ENCODE peak calls at places on chromosome 2, in four cellular contexts. O is K562, S is WTC11, R is HepG2. I is an unnamed sample.

GRCh38 chr2:35298493-35298892 is 1057.1 kb upstream of the CRIM1 start:
- DNase-seq in O (no peak), S (no peak), R (no peak), I (no peak)

GRCh38 chr2:16130541-16130880 is 190.2 kb downstream of the MYCN start:
- DNase-seq in O (no peak), S (no peak), R (no peak), I (no peak)

GRCh38 chr2:146041291-146041868 is 1521.5 kb upstream of the ZEB2 start:
- DNase-seq in O (no peak), S (no peak), R (no peak), I (peak)

GRCh38 chr2:184596819-184597411 is 1.4 kb upstream of the ZNF804A start:
- DNase-seq in O (no peak), S (no peak), R (peak), I (no peak)

GRCh38 chr2:25939257-25939668 is 43.0 kb downstream of the KIF3C start:
- DNase-seq in O (peak), S (no peak), R (no peak), I (no peak)

GRCh38 chr2:42012651-42013050 is 35.2 kb upstream of the PKDCC start:
- DNase-seq in O (no peak), S (no peak), R (no peak), I (no peak)

GRCh38 chr2:224892574-224893204 is 149.6 kb downstream of the DOCK10 start:
- DNase-seq in O (no peak), S (peak), R (no peak), I (no peak)

GRCh38 chr2:66440692-66441091 is 5.8 kb downstream of the MEIS1 start:
- DNase-seq in O (no peak), S (no peak), R (no peak), I (no peak)

GRCh38 chr2:105886029-105886454 is 141.3 kb downstream of the NCK2 start:
- DNase-seq in O (no peak), S (no peak), R (no peak), I (no peak)

GRCh38 chr2:241851325-241852115 is 7.2 kb downstream of the PDCD1 start:
- DNase-seq in O (no peak), S (no peak), R (no peak), I (no peak)

GRCh38 chr2:233083782-233084181 is 23.6 kb downstream of the INPP5D start:
- DNase-seq in O (no peak), S (no peak), R (no peak), I (no peak)

GRCh38 chr2:9764153-9764778 is 79.0 kb upstream of the TAF1B start:
- DNase-seq in O (no peak), S (no peak), R (no peak), I (no peak)

GRCh38 chr2:24189551-24189950 is 14.7 kb downstream of the FAM228A start:
- DNase-seq in O (no peak), S (no peak), R (no peak), I (no peak)

GRCh38 chr2:74850816-74851566 is 17.1 kb downstream of the HK2 start:
- DNase-seq in O (no peak), S (no peak), R (no peak), I (no peak)

GRCh38 chr2:111126581-111126980 is 5.9 kb downstream of the BCL2L11 start:
- DNase-seq in O (no peak), S (no peak), R (no peak), I (no peak)

GRCh38 chr2:22536131-22536530 is 848.8 kb upstream of the KLHL29 start:
- DNase-seq in O (no peak), S (no peak), R (no peak), I (no peak)

GRCh38 chr2:219782999-219783398 is 155.6 kb downstream of the SLC4A3 start:
- DNase-seq in O (no peak), S (no peak), R (no peak), I (no peak)

GRCh38 chr2:142557391-142557790 is 320.1 kb upstream of the KYNU start:
- DNase-seq in O (no peak), S (no peak), R (no peak), I (no peak)

GRCh38 chr2:235543126-235543750 is 49.4 kb downstream of the AGAP1 start:
- DNase-seq in O (no peak), S (peak), R (no peak), I (no peak)

GRCh38 chr2:240203031-240203841 is 62.8 kb upstream of the OTOS start:
- DNase-seq in O (no peak), S (no peak), R (no peak), I (no peak)

GRCh38 chr2:48423376-48423775 is 106.6 kb upstream of the STON1 start:
- DNase-seq in O (no peak), S (no peak), R (no peak), I (no peak)

GRCh38 chr2:43032248-43032893 is 194.0 kb downstream of the ZFP36L2 start:
- DNase-seq in O (no peak), S (no peak), R (no peak), I (no peak)

GRCh38 chr2:37196320-37197195 is at the start of gene CEBPZOS:
- DNase-seq in O (peak), S (peak), R (peak), I (peak)

GRCh38 chr2:141741652-141742051 is 389.2 kb downstream of the LRP1B start:
- DNase-seq in O (no peak), S (no peak), R (no peak), I (no peak)

GRCh38 chr2:47357475-47357874 is 45.5 kb upstream of the MSH2 start:
- DNase-seq in O (peak), S (no peak), R (peak), I (no peak)

GRCh38 chr2:80122675-80123074 is 181.9 kb downstream of the LRRTM1 start:
- DNase-seq in O (no peak), S (no peak), R (no peak), I (no peak)

GRCh38 chr2:80132284-80132683 is 172.3 kb downstream of the LRRTM1 start:
- DNase-seq in O (no peak), S (no peak), R (no peak), I (no peak)

GRCh38 chr2:80120866-80121265 is 183.7 kb downstream of the LRRTM1 start:
- DNase-seq in O (no peak), S (no peak), R (no peak), I (no peak)

GRCh38 chr2:80126596-80127189 is 177.9 kb downstream of the LRRTM1 start:
- DNase-seq in O (peak), S (no peak), R (no peak), I (no peak)
- TF ChIP-seq ELF4 in O (no peak), S (no peak), R (no peak), I (no peak)

DNA sequence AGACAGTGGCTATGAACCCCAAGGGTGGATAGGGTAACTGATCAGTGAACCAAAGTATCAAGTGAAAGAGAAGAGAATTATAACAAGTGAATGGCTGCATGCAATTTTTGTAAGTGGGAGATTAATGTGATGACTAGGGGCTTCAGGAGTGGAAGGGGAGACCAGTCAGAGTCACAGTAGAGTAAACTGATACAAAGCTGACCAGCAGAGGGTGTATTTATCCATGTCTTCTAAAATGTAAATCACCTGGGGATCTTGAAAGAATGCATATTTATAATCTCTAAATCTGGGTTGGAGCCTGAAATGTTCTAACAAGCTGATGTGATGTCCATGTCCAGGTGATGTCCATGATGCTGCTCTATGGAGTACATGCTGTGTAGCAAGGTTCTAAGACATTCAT is 1351.3 kb upstream of the CHAC2 start:
- DNase-seq in O (no peak), S (no peak), R (no peak), I (no peak)
- TF ChIP-seq ELF4 in O (no peak), S (no peak), R (no peak), I (no peak)

DNA sequence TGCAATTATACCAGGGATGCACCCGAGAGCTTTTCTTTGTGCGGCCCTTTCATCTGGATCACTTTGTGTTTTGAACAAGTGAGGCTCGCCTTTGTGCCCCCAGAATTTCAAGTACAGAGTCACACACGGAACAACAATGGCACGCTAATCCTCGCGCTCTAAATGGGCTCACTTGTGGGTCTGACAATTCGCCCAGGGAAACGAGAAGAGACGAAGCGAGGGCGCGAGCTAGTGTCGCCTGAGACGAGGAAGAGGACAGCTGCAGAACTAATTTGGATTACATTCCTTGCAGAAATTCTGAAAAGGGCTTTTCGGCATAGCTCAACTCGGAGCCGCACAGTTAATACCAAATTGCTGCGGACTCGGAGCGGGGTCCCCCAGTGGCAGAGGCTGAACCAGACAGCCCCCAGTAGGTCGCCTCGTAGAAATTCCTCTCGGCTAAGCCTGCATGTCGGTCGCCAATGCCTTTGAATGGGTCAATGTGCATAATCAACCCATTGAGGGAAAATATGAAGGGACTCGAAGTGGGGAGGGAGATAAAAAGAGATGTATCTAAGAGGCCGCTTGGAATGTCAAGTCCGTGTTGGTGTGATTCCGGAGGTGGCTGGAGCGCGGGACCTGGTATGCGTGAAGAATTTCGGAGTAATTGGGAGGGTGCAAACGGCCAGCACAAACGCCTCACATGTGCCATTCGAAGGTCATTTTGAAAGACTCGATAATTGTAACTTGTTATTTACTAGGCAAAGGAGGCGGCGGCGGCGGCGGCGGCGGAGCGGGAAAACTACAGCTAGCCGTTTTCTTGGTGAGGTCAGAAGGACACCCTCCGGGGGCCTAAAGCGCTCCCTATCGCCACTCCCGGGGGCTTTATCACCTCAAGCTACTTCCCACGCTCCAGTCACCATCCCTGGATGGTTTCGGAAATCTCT is 2.0 kb downstream of the ERBB4 start:
- DNase-seq in O (no peak), S (peak), R (no peak), I (peak)
- TF ChIP-seq ELF4 in O (no peak), S (no peak), R (no peak), I (no peak)

GRCh38 chr2:118044849-118045248 is 31.0 kb upstream of the CCDC93 start:
- DNase-seq in O (no peak), S (no peak), R (no peak), I (no peak)

GRCh38 chr2:118046628-118047210 is 32.8 kb upstream of the CCDC93 start:
- DNase-seq in O (peak), S (no peak), R (peak), I (peak)

GRCh38 chr2:118048396-118048795 is 34.5 kb upstream of the CCDC93 start:
- DNase-seq in O (no peak), S (no peak), R (no peak), I (no peak)

GRCh38 chr2:118049140-118050128 is 35.6 kb upstream of the CCDC93 start:
- DNase-seq in O (no peak), S (no peak), R (no peak), I (no peak)

GRCh38 chr2:118047273-118047898 is 33.5 kb upstream of the CCDC93 start:
- DNase-seq in O (no peak), S (no peak), R (no peak), I (no peak)
- TF ChIP-seq ELF4 in O (no peak), S (no peak), R (no peak), I (no peak)

GRCh38 chr2:5539281-5540211 is 152.6 kb upstream of the SOX11 start:
- DNase-seq in O (no peak), S (no peak), R (no peak), I (no peak)
- TF ChIP-seq ELF4 in O (no peak), S (no peak), R (no peak), I (no peak)

GRCh38 chr2:79697200-79697599 is 184.3 kb downstream of the CTNNA2 start:
- DNase-seq in O (no peak), S (no peak), R (no peak), I (no peak)

GRCh38 chr2:79702934-79703333 is 190.1 kb downstream of the CTNNA2 start:
- DNase-seq in O (no peak), S (no peak), R (no peak), I (no peak)
- TF ChIP-seq ELF4 in O (no peak), S (no peak), R (no peak), I (no peak)

GRCh38 chr2:160970052-160970846 is 190.0 kb upstream of the TANK start:
- DNase-seq in O (no peak), S (peak), R (peak), I (peak)
- TF ChIP-seq ELF4 in O (no peak), S (no peak), R (no peak), I (no peak)

GRCh38 chr2:127153691-127154158 is 46.8 kb upstream of the BIN1 start:
- DNase-seq in O (no peak), S (no peak), R (no peak), I (peak)
- TF ChIP-seq ELF4 in O (no peak), S (no peak), R (no peak), I (no peak)

DNA sequence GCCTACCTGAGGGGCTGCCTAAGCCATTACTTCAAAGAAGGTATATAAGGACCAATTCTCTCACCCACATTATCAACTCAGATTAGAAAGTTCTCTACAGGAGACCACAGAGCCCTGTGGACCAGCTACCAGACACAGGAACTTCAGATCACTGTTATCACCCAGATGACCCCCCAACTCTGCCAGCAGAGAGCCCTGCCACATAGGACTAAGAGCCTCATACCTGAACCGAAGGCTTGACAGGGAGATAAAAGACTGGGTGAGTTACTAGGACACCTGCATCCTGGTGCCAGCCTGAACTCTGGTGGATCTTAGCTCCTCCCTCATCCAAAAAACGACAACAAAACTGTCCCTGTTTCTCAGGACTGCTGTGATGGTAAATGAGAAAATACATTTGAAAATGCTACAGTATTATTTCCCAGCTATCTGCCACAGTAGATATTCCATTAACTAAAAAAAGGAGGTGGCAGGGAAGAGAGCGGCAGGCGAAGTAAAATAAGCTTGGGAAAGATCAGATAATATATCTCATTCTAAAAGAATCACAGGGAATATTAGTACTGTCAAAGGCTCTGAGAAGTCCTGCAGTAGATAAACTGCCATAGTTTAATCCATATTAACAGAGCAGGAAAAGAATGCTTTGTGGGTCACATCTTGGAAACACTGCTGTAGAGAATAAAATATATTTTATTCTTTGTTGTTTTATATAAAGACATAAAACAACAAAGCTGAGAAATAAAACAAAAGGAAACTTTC is 79.7 kb downstream of the STK39 start:
- DNase-seq in O (no peak), S (no peak), R (no peak), I (no peak)
- TF ChIP-seq ELF4 in O (no peak), S (no peak), R (no peak), I (no peak)

I was measured in HEK293T.